ENCODE peak calls at places on chromosomes 7 and 10, in four cellular contexts. C, F, D and N are unnamed samples.

GRCh38 chr7:152577339-152577738 is 98.6 kb downstream of the XRCC2 start:
- DNase-seq in C (no peak), F (no peak), D (no peak), N (peak; percentile 25)

GRCh38 chr7:34756025-34756437 is 98.0 kb downstream of the NPSR1 start:
- DNase-seq in C (no peak), F (no peak), D (no peak), N (no peak)

GRCh38 chr7:245574-246295 is 44.2 kb upstream of the FOXL3 start:
- DNase-seq in C (no peak), F (no peak), D (no peak), N (no peak)

GRCh38 chr7:33823913-33824312 is 81.4 kb upstream of the BMPER start:
- DNase-seq in C (no peak), F (no peak), D (no peak), N (no peak)

GRCh38 chr10:75408911-75409885 is 7.6 kb upstream of the ZNF503 start:
- DNase-seq in C (no peak), F (peak; percentile 38), D (peak; percentile 89), N (peak; percentile 92)

GRCh38 chr7:42010751-42011150 is 226.3 kb downstream of the GLI3 start:
- DNase-seq in C (no peak), F (no peak), D (no peak), N (no peak)

GRCh38 chr10:3866347-3866746 is 81.3 kb upstream of the KLF6 start:
- DNase-seq in C (no peak), F (no peak), D (no peak), N (no peak)

GRCh38 chr10:33136271-33136670 is 178.2 kb upstream of the ITGB1 start:
- DNase-seq in C (peak; percentile 67), F (no peak), D (no peak), N (no peak)

GRCh38 chr7:149199234-149199990 is 4.1 kb downstream of the ZNF282 start:
- DNase-seq in C (no peak), F (no peak), D (no peak), N (no peak)

GRCh38 chr10:132123606-132124005 is 57.9 kb downstream of the JAKMIP3 start:
- DNase-seq in C (no peak), F (no peak), D (peak; percentile 11), N (peak; percentile 58)

GRCh38 chr10:28897617-28898464 is 220.5 kb downstream of the BAMBI start:
- DNase-seq in C (no peak), F (no peak), D (no peak), N (no peak)

GRCh38 chr10:124626759-124627380 is 117.3 kb downstream of the FAM53B start:
- DNase-seq in C (no peak), F (peak; percentile 67), D (peak; percentile 85), N (no peak)

GRCh38 chr7:30254248-30254647 is 30.1 kb upstream of the ZNRF2 start:
- DNase-seq in C (no peak), F (no peak), D (no peak), N (no peak)

GRCh38 chr10:127310389-127310788 is 114.0 kb upstream of the INSYN2A start:
- DNase-seq in C (peak; percentile 25), F (no peak), D (no peak), N (no peak)

GRCh38 chr7:119105381-119105780 is 880.9 kb downstream of the ANKRD7 start:
- DNase-seq in C (no peak), F (no peak), D (no peak), N (no peak)

GRCh38 chr7:23357190-23358093 is 58.3 kb downstream of the MALSU1 start:
- DNase-seq in C (peak; percentile 72), F (no peak), D (no peak), N (no peak)

GRCh38 chr10:48659790-48660189 is 24.9 kb upstream of the WDFY4 start:
- DNase-seq in C (peak; percentile 19), F (no peak), D (no peak), N (no peak)

GRCh38 chr10:34164029-34164428 is 651.1 kb downstream of the PARD3 start:
- DNase-seq in C (no peak), F (no peak), D (no peak), N (no peak)

GRCh38 chr10:108601856-108602255 is 1321.5 kb downstream of the XPNPEP1 start:
- DNase-seq in C (no peak), F (no peak), D (no peak), N (no peak)

GRCh38 chr7:142359694-142360279 is 101.9 kb upstream of the PRSS58 start:
- DNase-seq in C (peak; percentile 8), F (no peak), D (no peak), N (no peak)